ENCODE peak calls at places on chromosomes 13 and 19, in eight cellular contexts. L is AG04449, N is IMR-90, P is H1, U is stomach, O is PC-9, H is GM13976, F is lower leg skin. E is an unnamed sample.

GRCh38 chr13:106695139-106695538 is 127.2 kb upstream of the ARGLU1 start:
- DNase-seq in H (no peak), U (no peak), O (no peak), N (no peak), P (no peak), F (no peak), L (no peak), E (no peak)

GRCh38 chr13:76677047-76677446 is 209.2 kb downstream of the KCTD12 start:
- DNase-seq in P (no peak), F (no peak), H (no peak), O (no peak), N (peak), U (no peak), L (no peak), E (no peak)

GRCh38 chr13:20498129-20498528 is 27.5 kb downstream of the CRYL1 start:
- DNase-seq in H (no peak), O (no peak), N (no peak), P (no peak), U (no peak), L (no peak), F (no peak), E (no peak)

GRCh38 chr13:112775791-112776279 is 86.0 kb downstream of the ATP11A start:
- DNase-seq in H (no peak), P (no peak), O (no peak), L (no peak), N (no peak), F (peak), U (no peak), E (peak)

GRCh38 chr13:111510502-111511218 is 190.2 kb downstream of the TEX29 start:
- DNase-seq in L (no peak), F (peak), H (no peak), P (no peak), O (no peak), N (no peak), U (peak), E (no peak)

GRCh38 chr13:81048026-81048461 is 707.1 kb upstream of the SPRY2 start:
- DNase-seq in F (no peak), N (no peak), O (no peak), U (no peak), L (no peak), H (no peak), P (no peak), E (no peak)

GRCh38 chr19:37930416-37930815 is 23.4 kb downstream of the SIPA1L3 start:
- DNase-seq in F (no peak), L (no peak), U (peak), N (no peak), P (no peak), O (no peak), H (no peak), E (no peak)

GRCh38 chr13:44749906-44750305 is 173.8 kb upstream of the TSC22D1 start:
- DNase-seq in U (no peak), P (no peak), O (no peak), N (no peak), F (no peak), L (no peak), H (no peak), E (no peak)

GRCh38 chr13:72726721-72727416 is 560 bp downstream of the MZT1 start:
- DNase-seq in N (no peak), U (peak), O (peak), H (peak), F (peak), P (no peak), L (no peak), E (peak)

GRCh38 chr19:6038634-6039405 is 60.9 kb upstream of the RANBP3 start:
- DNase-seq in U (no peak), H (peak), F (peak), P (no peak), N (peak), O (no peak), L (no peak), E (no peak)

GRCh38 chr19:9806781-9807180 is 12.1 kb downstream of the FBXL12 start:
- DNase-seq in U (no peak), L (no peak), H (no peak), N (no peak), P (no peak), F (no peak), O (no peak), E (no peak)

GRCh38 chr19:11693505-11694499 is 44.9 kb downstream of the ZNF823 start:
- DNase-seq in O (peak), F (no peak), H (no peak), U (no peak), L (peak), P (peak), N (peak), E (no peak)

GRCh38 chr19:54469496-54469934 is 3.6 kb downstream of the CDC42EP5 start:
- DNase-seq in N (no peak), U (peak), P (no peak), O (no peak), L (no peak), H (no peak), F (no peak), E (no peak)

GRCh38 chr19:16175954-16176353 is 2.6 kb upstream of the CIB3 start:
- DNase-seq in N (no peak), L (no peak), U (no peak), H (no peak), F (no peak), P (no peak), O (no peak), E (no peak)

GRCh38 chr19:2230029-2230531 is 6.0 kb downstream of the PLEKHJ1 start:
- DNase-seq in U (no peak), P (no peak), N (no peak), O (no peak), F (no peak), H (no peak), L (no peak), E (no peak)

GRCh38 chr13:28067526-28067925 is 32.9 kb downstream of the FLT3 start:
- DNase-seq in H (no peak), F (no peak), U (no peak), P (no peak), O (no peak), L (no peak), N (no peak), E (no peak)

GRCh38 chr19:55189424-55189823 is 9.3 kb upstream of the SYT5 start:
- DNase-seq in F (peak), O (peak), L (peak), U (no peak), H (no peak), N (peak), P (no peak), E (no peak)

GRCh38 chr19:49788857-49789256 is 22.1 kb downstream of the AP2A1 start:
- DNase-seq in O (no peak), U (no peak), H (no peak), N (no peak), P (no peak), L (no peak), F (no peak), E (no peak)

GRCh38 chr19:17841810-17842662 is 5.7 kb downstream of the JAK3 start:
- DNase-seq in P (peak), F (no peak), N (peak), L (no peak), U (peak), O (peak), H (peak), E (no peak)

GRCh38 chr19:50702870-50703829 is 16.5 kb downstream of the SHANK1 start:
- DNase-seq in P (no peak), U (no peak), N (peak), L (no peak), O (no peak), F (no peak), H (peak), E (no peak)

GRCh38 chr19:4676955-4677731 is 7.0 kb upstream of the MYDGF start:
- DNase-seq in O (no peak), N (peak), H (no peak), U (peak), P (peak), F (no peak), L (no peak), E (no peak)

GRCh38 chr13:30792257-30793000 is 57.1 kb downstream of the ALOX5AP start:
- DNase-seq in P (no peak), U (peak), H (no peak), O (peak), L (peak), F (peak), N (peak), E (no peak)

GRCh38 chr19:17420267-17420924 is 549 bp downstream of the MVB12A start:
- DNase-seq in N (no peak), F (peak), P (peak), U (peak), L (no peak), H (peak), O (peak), E (no peak)

GRCh38 chr19:41998246-41999020 is 4.4 kb upstream of the ATP1A3 start:
- DNase-seq in U (peak), H (peak), L (no peak), F (no peak), O (peak), N (peak), P (peak), E (no peak)

GRCh38 chr13:73877399-73877798 is 256.8 kb downstream of the KLF12 start:
- DNase-seq in N (no peak), U (no peak), F (no peak), O (no peak), L (no peak), P (no peak), H (no peak), E (no peak)

GRCh38 chr19:56291857-56292256 is 19.3 kb downstream of the EDDM13 start:
- DNase-seq in O (no peak), U (no peak), N (no peak), L (no peak), F (no peak), P (no peak), H (no peak), E (no peak)

GRCh38 chr19:33398361-33399060 is 25.0 kb downstream of the CEBPG start:
- DNase-seq in F (peak), H (no peak), N (no peak), L (no peak), P (no peak), O (no peak), U (no peak), E (no peak)

GRCh38 chr13:97934590-97934989 is 18.9 kb upstream of the IPO5 start:
- DNase-seq in L (no peak), O (no peak), F (peak), N (no peak), U (no peak), H (no peak), P (no peak), E (no peak)

GRCh38 chr19:55333870-55334269 is 5.8 kb upstream of the KMT5C start:
- DNase-seq in N (no peak), P (no peak), H (no peak), O (no peak), F (no peak), L (no peak), U (peak), E (no peak)

GRCh38 chr19:42201489-42202289 is 15.8 kb downstream of the DEDD2 start:
- DNase-seq in H (peak), O (no peak), F (peak), L (no peak), N (no peak), U (peak), P (no peak), E (peak)

GRCh38 chr13:59266478-59267063 is 897.2 kb downstream of the DIAPH3 start:
- DNase-seq in P (no peak), L (no peak), H (no peak), O (no peak), N (no peak), U (no peak), F (no peak), E (no peak)

GRCh38 chr13:59263531-59263930 is 900.2 kb downstream of the DIAPH3 start:
- DNase-seq in P (no peak), O (no peak), U (no peak), L (no peak), N (no peak), H (no peak), F (no peak), E (no peak)

GRCh38 chr13:59259416-59260000 is 904.2 kb downstream of the DIAPH3 start:
- DNase-seq in O (no peak), U (no peak), H (no peak), P (no peak), F (no peak), L (no peak), N (no peak), E (no peak)

DNA sequence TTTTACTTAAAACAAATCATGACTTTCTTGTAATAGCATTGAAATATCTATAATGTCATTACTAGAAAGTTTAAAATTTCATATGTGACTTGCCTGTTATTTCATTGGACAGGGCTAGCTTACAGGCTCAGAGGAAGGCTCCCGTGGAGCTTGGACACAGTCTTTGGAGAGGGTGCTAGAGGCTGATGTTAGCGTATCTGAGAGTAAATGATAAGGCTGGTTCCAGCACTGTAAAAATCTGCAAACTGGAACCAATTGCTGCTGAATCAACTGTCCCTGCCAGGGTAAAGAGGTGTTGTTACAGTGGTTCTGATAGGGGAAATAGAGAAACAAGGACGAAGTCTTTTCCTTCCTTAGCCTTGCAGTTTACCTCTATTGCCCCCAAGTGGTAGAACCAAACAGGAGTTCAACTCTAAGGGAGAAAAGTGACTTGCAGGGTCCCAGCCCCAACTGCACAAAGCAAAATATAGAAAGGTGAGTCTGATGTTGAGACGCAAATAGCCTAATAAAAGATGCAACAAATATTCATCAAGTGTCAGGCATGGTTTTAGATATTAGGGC is 901.7 kb downstream of the DIAPH3 start:
- DNase-seq in H (no peak), U (no peak), L (no peak), F (no peak), O (no peak), N (peak), P (peak), E (no peak)
- TF ChIP-seq CTCF in H (peak), U (no peak), L (peak), F (no peak), O (no peak), N (peak), P (no peak), E (no peak)

GRCh38 chr19:15101479-15102082 is 5.6 kb upstream of the SYDE1 start:
- DNase-seq in F (no peak), L (no peak), N (peak), P (peak), U (peak), O (peak), H (peak), E (no peak)
- TF ChIP-seq CTCF in F (no peak), L (peak), N (peak), P (peak), U (no peak), O (peak), H (peak), E (peak)

GRCh38 chr13:71300602-71301001 is 566.4 kb downstream of the DACH1 start:
- DNase-seq in F (no peak), N (no peak), U (no peak), H (no peak), L (no peak), O (no peak), P (no peak), E (no peak)
- TF ChIP-seq CTCF in F (no peak), N (no peak), U (no peak), H (no peak), L (no peak), O (no peak), P (no peak), E (no peak)

GRCh38 chr13:99656092-99656745 is 154.9 kb downstream of the TM9SF2 start:
- DNase-seq in P (peak), N (peak), O (peak), L (no peak), H (peak), F (peak), U (peak), E (peak)
- TF ChIP-seq CTCF in P (peak), N (peak), O (peak), L (peak), H (peak), F (no peak), U (peak), E (peak)

DNA sequence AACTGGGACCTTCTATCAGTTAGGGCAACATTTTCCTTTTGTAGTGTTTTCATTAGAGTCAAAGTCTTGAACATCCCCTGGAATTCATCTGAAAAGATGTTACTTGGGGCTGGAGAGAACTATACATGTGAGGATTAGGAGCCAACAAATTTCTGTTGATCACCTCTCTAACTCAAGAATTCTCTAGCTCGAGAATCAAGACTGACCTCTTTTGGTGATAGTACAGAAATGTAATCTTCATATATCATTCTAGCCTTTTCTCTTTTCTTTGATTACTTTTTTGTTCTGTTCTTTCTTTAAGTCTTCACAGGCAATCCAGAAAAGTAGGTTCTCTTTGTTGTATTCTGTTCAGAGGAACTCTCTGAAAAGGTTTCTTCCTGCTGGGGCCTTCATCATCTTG is 26.4 kb downstream of the ELF1 start:
- DNase-seq in F (no peak), P (no peak), H (no peak), N (no peak), U (no peak), O (no peak), L (no peak), E (no peak)
- TF ChIP-seq CTCF in F (no peak), P (no peak), H (peak), N (no peak), U (no peak), O (no peak), L (no peak), E (no peak)

DNA sequence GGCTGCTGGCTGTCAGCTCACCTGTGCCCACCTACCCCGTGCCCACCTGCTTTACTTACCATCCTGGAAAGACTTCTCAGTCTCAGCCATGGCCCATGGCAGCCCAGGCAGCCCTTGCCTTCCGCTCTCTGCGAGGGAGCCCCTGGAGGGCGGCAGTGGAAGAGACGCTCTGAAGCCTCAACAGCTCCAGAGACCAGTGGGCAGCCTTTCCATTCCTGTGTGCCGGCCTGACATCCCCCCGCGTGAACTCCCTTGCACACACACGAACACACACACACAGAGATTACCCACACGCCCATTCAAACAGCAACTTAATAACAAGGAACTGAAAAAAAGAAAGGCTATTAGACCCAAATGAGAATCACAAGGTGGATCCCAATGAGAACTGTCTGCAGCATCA is 14.2 kb upstream of the RASA3 start:
- DNase-seq in L (no peak), H (no peak), U (no peak), N (no peak), F (peak), P (peak), O (no peak), E (no peak)
- TF ChIP-seq CTCF in L (peak), H (peak), U (no peak), N (peak), F (no peak), P (no peak), O (no peak), E (no peak)

GRCh38 chr13:65932013-65932412 is 1298.1 kb downstream of the PCDH9 start:
- DNase-seq in F (no peak), O (no peak), H (no peak), P (no peak), U (no peak), L (no peak), N (no peak), E (no peak)

GRCh38 chr13:65921933-65922332 is 1308.2 kb downstream of the PCDH9 start:
- DNase-seq in H (no peak), L (no peak), U (no peak), O (no peak), N (no peak), F (no peak), P (no peak), E (no peak)

GRCh38 chr13:65932587-65933239 is 1297.4 kb downstream of the PCDH9 start:
- DNase-seq in L (no peak), P (no peak), O (peak), N (peak), F (no peak), U (no peak), H (no peak), E (no peak)

GRCh38 chr13:65929436-65929835 is 1300.7 kb downstream of the PCDH9 start:
- DNase-seq in P (no peak), N (peak), H (no peak), U (no peak), O (no peak), F (no peak), L (no peak), E (no peak)

DNA sequence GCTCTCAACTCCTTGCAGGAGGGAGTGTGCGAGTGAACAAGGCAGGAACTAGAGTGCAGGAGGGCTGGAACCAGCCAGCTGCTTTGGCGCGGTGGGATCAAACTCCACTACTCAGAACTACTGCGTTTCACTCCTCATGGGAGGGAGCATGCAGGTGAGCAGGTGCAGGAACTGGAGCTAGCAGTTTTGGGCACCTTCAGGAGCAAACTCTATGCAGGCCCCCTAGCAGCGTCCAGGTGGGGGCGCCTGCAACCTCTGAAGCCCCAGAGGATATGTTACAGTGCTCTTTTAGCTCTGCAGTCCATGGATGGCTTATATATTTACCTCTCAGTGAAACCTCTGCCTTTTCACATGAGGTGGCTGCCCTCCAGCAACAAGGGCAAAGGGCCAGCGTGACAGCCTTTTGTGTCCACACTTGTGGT is 1303.4 kb downstream of the PCDH9 start:
- DNase-seq in L (no peak), P (peak), U (peak), F (no peak), O (no peak), H (no peak), N (no peak), E (no peak)
- TF ChIP-seq CTCF in L (peak), P (peak), U (no peak), F (no peak), O (no peak), H (no peak), N (no peak), E (no peak)